ENCODE peak calls at places on chromosomes 4 and X, in ten cellular contexts. A, K, I, C, Z, Y, H, J, T and S are unnamed samples.

GRCh38 chr4:68346461-68346860 is 3.4 kb downstream of the YTHDC1 start:
- DNase-seq in I (no peak), Y (no peak), Z (no peak), H (no peak), J (no peak), K (no peak), C (no peak), T (no peak), A (no peak), S (no peak)

GRCh38 chrX:111047575-111047974 is 48.4 kb upstream of the PAK3 start:
- DNase-seq in T (no peak), H (peak), K (no peak), Y (peak), C (no peak), A (no peak), I (no peak), Z (no peak), J (no peak), S (no peak)

GRCh38 chrX:102651968-102652744 is 873 bp downstream of the GPRASP1 start:
- DNase-seq in K (no peak), Z (no peak), H (peak), J (no peak), A (no peak), I (peak), T (peak), Y (no peak), C (no peak), S (no peak)

GRCh38 chr4:71494539-71494938 is 155.7 kb downstream of the SLC4A4 start:
- DNase-seq in T (no peak), H (no peak), Y (no peak), K (no peak), Z (no peak), C (no peak), I (no peak), A (no peak), J (no peak), S (no peak)

GRCh38 chr4:183431614-183432013 is 12.8 kb upstream of the CDKN2AIP start:
- DNase-seq in I (no peak), A (no peak), H (no peak), Y (no peak), T (peak), C (no peak), Z (no peak), K (no peak), J (no peak), S (no peak)

GRCh38 chrX:15946783-15947550 is 92.4 kb upstream of the AP1S2 start:
- DNase-seq in Z (no peak), H (peak), J (no peak), A (no peak), Y (no peak), K (no peak), C (peak), T (no peak), I (no peak), S (peak)

GRCh38 chr4:126740687-126741086 is 892.1 kb upstream of the INTU start:
- DNase-seq in C (no peak), Z (no peak), K (no peak), J (no peak), T (no peak), H (no peak), A (no peak), I (no peak), Y (no peak), S (no peak)

GRCh38 chr4:72171761-72172160 is 140.0 kb downstream of the NPFFR2 start:
- DNase-seq in A (no peak), J (no peak), Y (no peak), C (no peak), Z (no peak), T (no peak), H (no peak), I (no peak), K (no peak), S (no peak)

GRCh38 chr4:21535901-21536300 is 412.7 kb downstream of the KCNIP4 start:
- DNase-seq in T (no peak), K (no peak), C (no peak), H (no peak), J (no peak), I (no peak), Z (no peak), Y (no peak), A (no peak), S (no peak)

GRCh38 chr4:165136529-165136928 is 23.9 kb upstream of the TMEM192 start:
- DNase-seq in A (no peak), I (no peak), J (no peak), H (no peak), K (no peak), C (no peak), Y (no peak), T (no peak), Z (no peak), S (no peak)

GRCh38 chr4:15349426-15349825 is 78.4 kb upstream of the C1QTNF7 start:
- DNase-seq in Z (no peak), Y (no peak), A (no peak), T (no peak), J (no peak), H (no peak), K (no peak), C (no peak), I (no peak), S (no peak)

GRCh38 chr4:80033581-80033980 is 39.4 kb downstream of the ANTXR2 start:
- DNase-seq in T (no peak), C (no peak), A (no peak), J (no peak), I (no peak), Y (no peak), H (no peak), Z (no peak), K (no peak), S (no peak)

GRCh38 chrX:133053854-133054565 is 42.9 kb downstream of the USP26 start:
- DNase-seq in H (no peak), T (no peak), I (no peak), Z (no peak), Y (no peak), J (no peak), K (no peak), A (no peak), C (no peak), S (no peak)

GRCh38 chr4:72467633-72468032 is 101.4 kb downstream of the ADAMTS3 start:
- DNase-seq in K (no peak), T (no peak), I (no peak), J (no peak), Y (no peak), H (no peak), C (no peak), A (no peak), Z (no peak), S (no peak)

GRCh38 chr4:184170996-184171395 is 46.7 kb downstream of the ENPP6 start:
- DNase-seq in J (no peak), T (no peak), I (no peak), C (no peak), K (no peak), A (no peak), Y (no peak), H (peak), Z (no peak), S (no peak)

GRCh38 chr4:182286035-182286434 is 42.8 kb downstream of the TENM3 start:
- DNase-seq in K (no peak), I (no peak), H (no peak), Z (no peak), C (no peak), J (no peak), A (no peak), Y (no peak), T (no peak), S (no peak)

GRCh38 chrX:68355629-68355920 is 77.7 kb downstream of the OPHN1 start:
- DNase-seq in T (no peak), J (no peak), C (no peak), H (no peak), K (no peak), A (no peak), I (no peak), Y (no peak), Z (no peak), S (peak)

GRCh38 chr4:124641715-124642380 is 70.7 kb downstream of the ANKRD50 start:
- DNase-seq in K (no peak), C (peak), T (no peak), Y (peak), J (peak), Z (no peak), A (no peak), I (no peak), H (peak), S (peak)

GRCh38 chrX:110180928-110181310 is 137.0 kb downstream of the AMMECR1 start:
- DNase-seq in I (peak), Y (no peak), C (no peak), Z (no peak), A (no peak), J (peak), K (no peak), H (no peak), T (no peak), S (no peak)

GRCh38 chrX:104922206-104922621 is 298.3 kb downstream of the TEX13A start:
- DNase-seq in K (peak), Z (peak), T (peak), I (peak), A (peak), J (peak), C (peak), H (peak), Y (peak), S (peak)

GRCh38 chr4:170145120-170145519 is 55.4 kb upstream of the AADAT start:
- DNase-seq in T (no peak), K (no peak), A (no peak), Z (no peak), Y (no peak), C (no peak), J (no peak), I (no peak), H (no peak), S (no peak)

GRCh38 chrX:65677954-65678469 is 10.6 kb downstream of the MSN start:
- DNase-seq in C (peak), H (peak), Y (peak), Z (no peak), I (no peak), K (no peak), A (no peak), J (peak), T (no peak), S (peak)

GRCh38 chrX:123450217-123450616 is 266.1 kb downstream of the GRIA3 start:
- DNase-seq in T (no peak), Y (no peak), H (peak), A (no peak), J (no peak), K (no peak), I (peak), C (no peak), Z (no peak), S (peak)

GRCh38 chr4:123083612-123084011 is 161.2 kb upstream of the NUDT6 start:
- DNase-seq in C (no peak), T (no peak), Z (no peak), Y (no peak), I (no peak), H (no peak), K (no peak), A (no peak), J (no peak), S (no peak)

GRCh38 chr4:15963001-15963451 is at the start of gene FGFBP2:
- DNase-seq in I (peak), K (no peak), Z (peak), Y (peak), T (peak), A (peak), J (peak), C (peak), H (peak), S (peak)

GRCh38 chr4:2787230-2788100 is 5.4 kb upstream of the SH3BP2 start:
- DNase-seq in T (peak), K (no peak), J (no peak), C (no peak), Y (peak), H (no peak), A (peak), Z (peak), I (peak), S (no peak)

GRCh38 chrX:21725916-21726315 is 32.0 kb downstream of the SMPX start:
- DNase-seq in A (no peak), Z (no peak), H (no peak), K (no peak), T (no peak), J (no peak), Y (no peak), C (no peak), I (no peak), S (no peak)

GRCh38 chrX:82748901-82749505 is 759.1 kb upstream of the POU3F4 start:
- DNase-seq in K (no peak), A (no peak), J (no peak), H (no peak), C (no peak), Z (no peak), Y (no peak), T (no peak), I (no peak), S (no peak)

GRCh38 chrX:11591712-11592351 is 73.9 kb downstream of the ARHGAP6 start:
- DNase-seq in Z (no peak), H (no peak), C (no peak), T (no peak), Y (no peak), K (no peak), A (no peak), I (no peak), J (no peak), S (no peak)

GRCh38 chr4:139144161-139144859 is 32.7 kb downstream of the ELF2 start:
- DNase-seq in I (no peak), T (peak), J (no peak), C (no peak), H (peak), K (no peak), A (peak), Y (peak), Z (peak), S (peak)

GRCh38 chrX:129773649-129774458 is 5.9 kb upstream of the SASH3 start:
- DNase-seq in Y (no peak), T (peak), H (no peak), J (no peak), A (no peak), I (no peak), Z (no peak), K (no peak), C (no peak), S (no peak)

GRCh38 chr4:156931267-156931666 is 40.3 kb downstream of the PDGFC start:
- DNase-seq in C (no peak), Y (peak), T (no peak), J (peak), A (no peak), H (peak), Z (no peak), I (no peak), K (no peak), S (peak)

GRCh38 chr4:2009651-2010233 is 968 bp upstream of the NELFA start:
- DNase-seq in C (peak), J (peak), A (peak), H (peak), Y (peak), I (peak), K (no peak), T (peak), Z (peak), S (peak)

GRCh38 chr4:185254434-185254833 is 45.0 kb downstream of the SNX25 start:
- DNase-seq in I (no peak), Z (no peak), J (no peak), Y (no peak), C (no peak), H (no peak), A (no peak), T (no peak), K (no peak), S (no peak)

GRCh38 chr4:85362550-85362949 is 112.4 kb upstream of the ARHGAP24 start:
- DNase-seq in T (no peak), I (no peak), C (no peak), J (no peak), H (no peak), A (no peak), Y (no peak), Z (no peak), K (no peak), S (no peak)

GRCh38 chrX:109327271-109327670 is 154.6 kb downstream of the GUCY2F start:
- DNase-seq in I (no peak), J (no peak), A (no peak), H (no peak), C (no peak), K (no peak), Y (no peak), T (no peak), Z (no peak), S (no peak)

GRCh38 chrX:103376979-103377324 is 614 bp downstream of the BEX3 start:
- DNase-seq in H (peak), Z (no peak), A (no peak), K (no peak), J (no peak), C (no peak), Y (no peak), T (peak), I (no peak), S (no peak)

GRCh38 chr4:31918891-31919290 is 1198.7 kb downstream of the PCDH7 start:
- DNase-seq in A (no peak), J (no peak), K (no peak), C (no peak), H (peak), Z (no peak), I (no peak), T (no peak), Y (no peak), S (no peak)

GRCh38 chr4:78608684-78609083 is 57.1 kb downstream of the ANXA3 start:
- DNase-seq in C (no peak), J (no peak), Z (no peak), Y (no peak), T (no peak), I (no peak), K (no peak), A (no peak), H (no peak), S (no peak)

GRCh38 chr4:76979236-76979635 is 29.7 kb downstream of the SEPTIN11 start:
- DNase-seq in H (no peak), K (no peak), I (no peak), Z (no peak), C (no peak), Y (no peak), J (no peak), A (no peak), T (no peak), S (no peak)
- TF ChIP-seq CTCF in H (no peak), K (no peak), I (no peak), Z (no peak), C (no peak), Y (no peak), J (no peak), A (no peak), T (no peak), S (no peak)

DNA sequence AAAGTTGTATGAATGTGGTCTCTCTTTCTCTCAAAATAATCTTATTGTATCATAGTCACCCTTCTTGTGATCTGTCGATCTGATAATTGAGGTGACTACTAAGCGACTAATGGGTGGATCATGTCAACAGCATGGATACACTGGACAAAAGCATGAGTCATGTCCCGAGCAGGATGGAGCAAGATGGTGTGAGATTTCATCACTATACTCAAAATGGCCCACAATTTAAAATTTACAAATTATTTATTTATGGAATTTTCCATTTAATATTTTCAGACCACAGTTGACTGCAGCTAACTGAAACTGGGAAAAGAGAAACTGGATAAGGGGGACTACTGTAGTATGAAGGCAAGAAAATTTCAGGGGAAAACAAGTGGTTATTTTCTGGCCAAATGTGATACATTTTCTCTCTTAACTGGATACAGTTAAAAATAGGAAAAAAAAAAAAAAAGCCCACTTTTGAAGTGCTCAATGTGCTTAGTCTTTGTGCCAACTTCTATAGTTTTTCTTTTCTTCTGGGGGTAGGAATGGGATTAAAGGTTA is 25.3 kb downstream of the FAM241A start:
- DNase-seq in H (peak), J (peak), I (no peak), K (no peak), Z (no peak), A (no peak), Y (no peak), C (peak), T (no peak), S (peak)
- TF ChIP-seq CTCF in H (no peak), J (no peak), I (no peak), K (no peak), Z (no peak), A (no peak), Y (no peak), C (no peak), T (no peak), S (no peak)

GRCh38 chr4:168832746-168833575 is 177.1 kb downstream of the CBR4 start:
- DNase-seq in H (peak), J (no peak), Z (no peak), I (peak), K (no peak), A (peak), C (no peak), Y (no peak), T (peak), S (peak)
- TF ChIP-seq CTCF in H (peak), J (no peak), Z (no peak), I (peak), K (peak), A (peak), C (peak), Y (no peak), T (no peak), S (no peak)

DNA sequence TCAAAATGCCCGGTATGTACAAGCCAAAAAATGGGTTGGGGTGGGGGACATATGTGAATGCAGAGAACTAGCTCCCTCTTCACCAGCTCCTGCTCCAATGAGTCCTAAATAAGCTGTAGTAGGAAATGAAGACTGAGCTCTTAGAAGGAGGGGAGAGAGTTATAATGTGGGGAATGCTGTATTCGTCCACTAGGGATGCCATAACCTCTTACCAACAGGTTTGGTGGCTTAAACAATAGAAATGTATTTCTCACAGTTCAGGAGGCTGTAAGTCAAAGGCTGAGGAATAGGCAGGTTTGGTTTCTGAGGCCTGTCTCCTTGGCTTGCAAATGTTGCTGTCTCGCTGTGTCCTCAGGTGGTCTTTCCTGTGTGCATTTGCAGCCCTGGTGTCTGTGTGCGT is 4.4 kb upstream of the INPP4B start:
- DNase-seq in J (peak), H (peak), C (no peak), K (no peak), Z (no peak), T (no peak), A (no peak), Y (no peak), I (no peak), S (peak)
- TF ChIP-seq CTCF in J (no peak), H (peak), C (peak), K (peak), Z (no peak), T (no peak), A (no peak), Y (no peak), I (no peak), S (peak)

GRCh38 chrX:17355976-17356375 is 19.0 kb upstream of the NHS start:
- DNase-seq in I (no peak), Y (no peak), T (no peak), K (no peak), J (no peak), C (no peak), Z (no peak), A (no peak), H (no peak), S (no peak)

GRCh38 chrX:17359500-17359899 is 15.5 kb upstream of the NHS start:
- DNase-seq in Z (no peak), J (no peak), C (no peak), T (no peak), K (no peak), A (no peak), Y (no peak), H (no peak), I (no peak), S (no peak)

GRCh38 chrX:17361620-17362019 is 13.4 kb upstream of the NHS start:
- DNase-seq in T (no peak), A (no peak), C (no peak), Y (no peak), I (no peak), Z (no peak), K (no peak), J (no peak), H (no peak), S (peak)
- TF ChIP-seq CTCF in T (no peak), A (no peak), C (peak), Y (no peak), I (no peak), Z (no peak), K (no peak), J (peak), H (no peak), S (peak)